ENCODE peak calls at places on chromosomes 6 and 20, in eight cellular contexts. One of them, this sample, is unnamed. For H3K4me1, the result is how much of the 10 kb centered on the place peaks cover.

GRCh38 chr6:34574647-34575293 is 18.6 kb upstream of the SPDEF start:
- DNase-seq in right atrium auricular region: no peak
- DNase-seq in Peyer's patch: no peak
- DNase-seq in pancreas: no peak
- DNase-seq in A549: no peak
- DNase-seq in thyroid gland: no peak
- DNase-seq in upper lobe of right lung: peak
- DNase-seq in cardiac muscle cell: no peak
- DNase-seq in this sample: no peak

GRCh38 chr6:118630067-118630466 is 21.3 kb downstream of the CEP85L start:
- DNase-seq in right atrium auricular region: no peak
- DNase-seq in Peyer's patch: no peak
- DNase-seq in cardiac muscle cell: no peak
- DNase-seq in upper lobe of right lung: no peak
- DNase-seq in pancreas: no peak
- DNase-seq in A549: no peak
- DNase-seq in thyroid gland: no peak
- DNase-seq in this sample: no peak

GRCh38 chr6:88813045-88813444 is 150.4 kb downstream of the RNGTT start:
- DNase-seq in right atrium auricular region: no peak
- DNase-seq in Peyer's patch: no peak
- DNase-seq in A549: no peak
- DNase-seq in upper lobe of right lung: no peak
- DNase-seq in pancreas: no peak
- DNase-seq in cardiac muscle cell: no peak
- DNase-seq in thyroid gland: peak
- DNase-seq in this sample: no peak

GRCh38 chr20:8007490-8007889 is 12.1 kb downstream of the TMX4 start:
- DNase-seq in cardiac muscle cell: no peak
- DNase-seq in Peyer's patch: no peak
- DNase-seq in A549: no peak
- DNase-seq in upper lobe of right lung: no peak
- DNase-seq in thyroid gland: no peak
- DNase-seq in right atrium auricular region: no peak
- DNase-seq in pancreas: no peak
- DNase-seq in this sample: no peak

GRCh38 chr20:967796-968742 is 34.0 kb downstream of the RSPO4 start:
- DNase-seq in right atrium auricular region: no peak
- DNase-seq in Peyer's patch: no peak
- DNase-seq in pancreas: no peak
- DNase-seq in thyroid gland: no peak
- DNase-seq in A549: peak
- DNase-seq in cardiac muscle cell: peak
- DNase-seq in upper lobe of right lung: no peak
- DNase-seq in this sample: no peak

GRCh38 chr6:118896339-118897136 is 2.6 kb downstream of the ASF1A start:
- DNase-seq in Peyer's patch: no peak
- DNase-seq in cardiac muscle cell: peak
- DNase-seq in upper lobe of right lung: no peak
- DNase-seq in right atrium auricular region: no peak
- DNase-seq in pancreas: no peak
- DNase-seq in A549: peak
- DNase-seq in thyroid gland: no peak
- DNase-seq in this sample: no peak

GRCh38 chr20:63773571-63774347 is 34.2 kb downstream of the SLC2A4RG start:
- DNase-seq in thyroid gland: no peak
- DNase-seq in pancreas: no peak
- DNase-seq in upper lobe of right lung: no peak
- DNase-seq in Peyer's patch: no peak
- DNase-seq in cardiac muscle cell: no peak
- DNase-seq in A549: no peak
- DNase-seq in right atrium auricular region: no peak
- DNase-seq in this sample: no peak

GRCh38 chr6:147662639-147663038 is 154.1 kb downstream of the SAMD5 start:
- DNase-seq in pancreas: no peak
- DNase-seq in upper lobe of right lung: no peak
- DNase-seq in A549: no peak
- DNase-seq in cardiac muscle cell: no peak
- DNase-seq in thyroid gland: no peak
- DNase-seq in right atrium auricular region: no peak
- DNase-seq in Peyer's patch: no peak
- DNase-seq in this sample: no peak

GRCh38 chr20:36210561-36210960 is 25.7 kb upstream of the AAR2 start:
- DNase-seq in thyroid gland: no peak
- DNase-seq in A549: no peak
- DNase-seq in Peyer's patch: no peak
- DNase-seq in upper lobe of right lung: no peak
- DNase-seq in cardiac muscle cell: no peak
- DNase-seq in pancreas: no peak
- DNase-seq in right atrium auricular region: no peak
- DNase-seq in this sample: no peak

DNA sequence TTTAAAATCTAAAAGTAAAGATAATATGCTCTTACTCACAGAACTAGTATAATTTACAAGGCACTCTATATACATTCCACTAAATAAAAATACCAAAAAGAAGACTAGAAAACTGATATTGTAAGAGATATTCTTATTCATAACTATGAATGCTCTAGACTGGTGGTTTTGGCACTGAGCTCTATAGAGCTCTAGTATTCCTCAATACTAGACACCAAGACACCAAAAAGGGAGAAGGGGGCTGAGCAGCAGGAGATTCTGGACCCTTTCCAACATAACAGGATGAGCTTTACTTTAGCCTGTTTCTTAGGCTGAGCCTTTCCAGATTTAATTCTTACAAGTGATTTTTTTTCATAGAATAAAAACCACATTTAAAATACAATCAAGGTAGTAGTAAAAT is 173.6 kb downstream of the COL21A1 start:
- DNase-seq in A549: no peak
- DNase-seq in right atrium auricular region: no peak
- DNase-seq in cardiac muscle cell: peak
- DNase-seq in Peyer's patch: no peak
- DNase-seq in pancreas: no peak
- DNase-seq in upper lobe of right lung: no peak
- DNase-seq in thyroid gland: no peak
- DNase-seq in this sample: no peak
- TF ChIP-seq CTCF in A549: no peak
- TF ChIP-seq CTCF in right atrium auricular region: no peak
- TF ChIP-seq CTCF in cardiac muscle cell: no peak
- TF ChIP-seq CTCF in Peyer's patch: no peak
- TF ChIP-seq CTCF in pancreas: no peak
- TF ChIP-seq CTCF in upper lobe of right lung: no peak
- TF ChIP-seq CTCF in thyroid gland: no peak
- TF ChIP-seq CTCF in this sample: no peak

DNA sequence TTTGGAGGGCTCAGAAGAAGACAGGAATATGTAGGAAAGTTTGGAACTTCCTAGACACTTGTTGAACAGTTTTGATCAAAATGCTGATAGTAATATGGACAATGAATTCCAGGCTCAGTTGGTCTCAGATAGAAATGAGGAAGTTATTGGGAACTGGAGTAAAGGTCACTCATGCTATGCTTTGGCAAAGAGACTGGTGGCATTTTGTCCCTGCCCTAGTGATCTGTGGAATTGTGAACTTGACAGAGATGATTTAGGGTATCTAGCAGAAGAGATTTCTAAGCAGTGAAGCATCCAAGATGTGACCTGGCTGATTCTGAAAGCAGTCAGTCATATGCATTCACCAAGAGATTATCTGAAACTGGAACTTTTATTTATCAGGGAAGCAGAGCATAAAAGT is 45.1 kb downstream of the FRK start:
- DNase-seq in cardiac muscle cell: no peak
- DNase-seq in right atrium auricular region: no peak
- DNase-seq in A549: no peak
- DNase-seq in thyroid gland: no peak
- DNase-seq in pancreas: no peak
- DNase-seq in upper lobe of right lung: no peak
- DNase-seq in Peyer's patch: no peak
- DNase-seq in this sample: no peak
- H3K4me1 ChIP-seq in cardiac muscle cell: under half
- H3K4me1 ChIP-seq in right atrium auricular region: half or more
- H3K4me1 ChIP-seq in A549: half or more
- H3K4me1 ChIP-seq in thyroid gland: under half
- H3K4me1 ChIP-seq in pancreas: half or more
- H3K4me1 ChIP-seq in upper lobe of right lung: under half
- H3K4me1 ChIP-seq in Peyer's patch: under half
- H3K4me1 ChIP-seq in this sample: under half

GRCh38 chr6:135088818-135089809 is 34.5 kb upstream of the HBS1L start:
- DNase-seq in A549: peak
- DNase-seq in cardiac muscle cell: peak
- DNase-seq in upper lobe of right lung: no peak
- DNase-seq in thyroid gland: no peak
- DNase-seq in Peyer's patch: no peak
- DNase-seq in pancreas: no peak
- DNase-seq in right atrium auricular region: no peak
- DNase-seq in this sample: no peak
- TF ChIP-seq CTCF in A549: no peak
- TF ChIP-seq CTCF in cardiac muscle cell: peak
- TF ChIP-seq CTCF in upper lobe of right lung: peak
- TF ChIP-seq CTCF in thyroid gland: peak
- TF ChIP-seq CTCF in Peyer's patch: peak
- TF ChIP-seq CTCF in pancreas: no peak
- TF ChIP-seq CTCF in right atrium auricular region: no peak
- TF ChIP-seq CTCF in this sample: peak

DNA sequence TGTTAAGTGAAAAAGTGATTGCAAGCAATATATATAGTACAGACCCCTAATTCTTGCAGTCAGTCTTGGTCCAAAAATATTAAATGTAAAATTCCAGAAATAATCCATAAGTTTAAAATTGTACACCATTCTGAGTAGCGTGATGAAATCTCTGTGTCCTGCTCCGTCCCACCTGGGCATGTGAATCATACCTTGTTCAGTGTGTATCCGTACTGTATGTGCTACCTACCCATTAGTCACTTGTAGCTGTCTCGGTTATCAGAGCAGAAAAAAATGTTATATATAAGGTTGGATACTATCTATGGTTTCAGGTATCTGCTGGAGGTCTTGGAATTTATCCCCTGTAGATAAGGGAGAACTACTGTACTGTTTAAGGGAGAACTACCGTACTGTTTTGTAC is 16.3 kb downstream of the IRAK1BP1 start:
- DNase-seq in upper lobe of right lung: no peak
- DNase-seq in pancreas: no peak
- DNase-seq in Peyer's patch: no peak
- DNase-seq in right atrium auricular region: no peak
- DNase-seq in A549: no peak
- DNase-seq in thyroid gland: no peak
- DNase-seq in cardiac muscle cell: no peak
- DNase-seq in this sample: no peak
- H3K4me1 ChIP-seq in upper lobe of right lung: under half
- H3K4me1 ChIP-seq in pancreas: under half
- H3K4me1 ChIP-seq in Peyer's patch: under half
- H3K4me1 ChIP-seq in right atrium auricular region: under half
- H3K4me1 ChIP-seq in A549: under half
- H3K4me1 ChIP-seq in thyroid gland: under half
- H3K4me1 ChIP-seq in cardiac muscle cell: under half
- H3K4me1 ChIP-seq in this sample: under half

DNA sequence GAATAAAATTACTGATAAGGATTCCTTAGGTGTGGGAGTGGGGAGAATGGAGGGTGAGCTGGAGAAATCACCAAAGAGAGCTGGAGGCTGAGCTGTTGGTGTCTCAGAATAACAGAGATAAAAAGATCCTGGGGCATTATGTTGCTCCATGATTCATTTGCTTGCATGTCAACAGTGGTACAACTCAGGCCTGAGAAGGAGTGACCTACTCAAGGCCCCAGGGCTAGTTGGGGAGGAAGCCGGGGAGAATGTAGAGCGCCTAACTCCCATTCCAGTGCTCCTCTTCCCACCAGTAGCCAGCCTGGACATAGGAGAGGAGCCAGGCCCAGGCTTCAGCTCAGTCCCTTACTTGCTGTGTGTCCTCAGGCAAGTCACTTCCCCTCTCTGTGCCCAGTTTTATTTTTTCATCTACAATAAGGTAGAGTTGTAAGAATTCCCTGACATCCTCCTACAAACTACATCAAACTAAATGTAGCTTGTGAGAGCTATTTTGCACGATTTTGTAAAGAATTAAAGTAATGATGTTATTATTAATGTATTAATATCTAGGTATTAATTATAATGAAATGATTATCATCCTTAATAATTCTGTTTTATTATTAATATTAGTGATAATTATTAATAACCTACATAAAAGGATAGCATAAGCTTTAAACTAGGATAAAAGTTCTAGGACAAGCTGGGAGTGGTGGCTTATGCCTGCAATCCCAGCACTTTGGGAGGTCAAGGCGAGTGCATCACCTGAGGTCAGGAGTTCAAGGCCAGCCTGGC is 250.9 kb upstream of the SULF2 start:
- DNase-seq in thyroid gland: no peak
- DNase-seq in cardiac muscle cell: no peak
- DNase-seq in pancreas: no peak
- DNase-seq in upper lobe of right lung: no peak
- DNase-seq in A549: no peak
- DNase-seq in right atrium auricular region: no peak
- DNase-seq in Peyer's patch: no peak
- DNase-seq in this sample: no peak
- TF ChIP-seq CTCF in thyroid gland: no peak
- TF ChIP-seq CTCF in cardiac muscle cell: no peak
- TF ChIP-seq CTCF in pancreas: no peak
- TF ChIP-seq CTCF in upper lobe of right lung: no peak
- TF ChIP-seq CTCF in A549: no peak
- TF ChIP-seq CTCF in right atrium auricular region: no peak
- TF ChIP-seq CTCF in Peyer's patch: no peak
- TF ChIP-seq CTCF in this sample: no peak

GRCh38 chr20:57692393-57692792 is 17.4 kb downstream of the PMEPA1 start:
- DNase-seq in right atrium auricular region: no peak
- DNase-seq in Peyer's patch: no peak
- DNase-seq in cardiac muscle cell: no peak
- DNase-seq in upper lobe of right lung: no peak
- DNase-seq in pancreas: no peak
- DNase-seq in A549: no peak
- DNase-seq in thyroid gland: no peak
- DNase-seq in this sample: no peak
- H3K4me1 ChIP-seq in right atrium auricular region: half or more
- H3K4me1 ChIP-seq in Peyer's patch: under half
- H3K4me1 ChIP-seq in cardiac muscle cell: under half
- H3K4me1 ChIP-seq in upper lobe of right lung: under half
- H3K4me1 ChIP-seq in pancreas: under half
- H3K4me1 ChIP-seq in A549: half or more
- H3K4me1 ChIP-seq in thyroid gland: under half
- H3K4me1 ChIP-seq in this sample: under half

DNA sequence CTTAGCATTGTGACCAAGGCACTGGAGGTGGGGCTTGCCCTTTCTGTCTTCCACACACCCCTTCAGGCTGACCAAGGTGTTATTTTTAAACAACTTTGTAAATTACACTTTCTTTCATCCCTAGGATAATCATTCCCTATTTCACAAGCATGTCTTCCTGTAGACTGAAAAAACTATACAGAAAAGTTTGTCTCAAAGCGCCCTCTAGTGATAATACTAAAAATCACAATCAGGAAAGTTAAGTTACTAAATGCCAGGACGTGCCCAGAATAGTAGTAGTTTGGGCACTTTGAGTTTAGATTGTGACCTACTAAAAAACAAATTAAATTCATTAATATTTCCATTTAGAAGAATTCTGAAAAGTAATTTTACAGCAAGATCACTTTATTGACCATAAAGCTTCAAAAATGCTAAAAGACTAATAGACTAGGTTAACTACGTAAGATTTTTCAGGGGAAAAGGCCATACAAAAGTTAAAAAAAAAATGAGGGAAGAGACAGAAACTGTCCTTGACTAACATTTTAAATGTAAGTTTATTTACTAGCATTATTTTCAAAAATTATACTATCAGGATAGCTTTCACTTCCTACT is 123.3 kb upstream of the DUSP22 start:
- DNase-seq in A549: peak
- DNase-seq in Peyer's patch: no peak
- DNase-seq in right atrium auricular region: no peak
- DNase-seq in pancreas: no peak
- DNase-seq in thyroid gland: no peak
- DNase-seq in upper lobe of right lung: no peak
- DNase-seq in cardiac muscle cell: peak
- DNase-seq in this sample: no peak
- TF ChIP-seq CTCF in A549: peak
- TF ChIP-seq CTCF in Peyer's patch: peak
- TF ChIP-seq CTCF in right atrium auricular region: peak
- TF ChIP-seq CTCF in pancreas: peak
- TF ChIP-seq CTCF in thyroid gland: peak
- TF ChIP-seq CTCF in upper lobe of right lung: peak
- TF ChIP-seq CTCF in cardiac muscle cell: peak
- TF ChIP-seq CTCF in this sample: peak